ENCODE peak calls at places on chromosomes 7 and 10, in six cellular contexts. J is GM12865; K is stimulated activated CD4-positive, alpha-beta T cell treated with anti-CD3 and anti-CD28 coated beads, Interleukin-1b, Interleukin-23, amount 100 ng/mL, for 1 hour; H is posterior cingulate gyrus; T is stimulated activated CD8-positive, alpha-beta memory T cell treated with anti-CD3 and anti-CD28 coated beads, Interleukin-4, amount 100 ng/mL, for 24 hours; P is KG1. G is an unnamed sample.

GRCh38 chr7:132049462-132050304 is 493.3 kb upstream of the PODXL start:
- DNase-seq in J (peak; percentile 32), K (no peak), H (no peak), T (peak; percentile 2), P (no peak), G (peak; percentile 28)

GRCh38 chr10:1229116-1229515 is 172.9 kb downstream of the WDR37 start:
- DNase-seq in J (no peak), K (no peak), H (peak; percentile 4), T (no peak), P (no peak), G (no peak)

GRCh38 chr10:122446668-122447410 is 7.6 kb upstream of the ARMS2 start:
- DNase-seq in J (no peak), K (no peak), H (no peak), T (no peak), P (no peak), G (no peak)

GRCh38 chr7:7180725-7181428 is 1.5 kb upstream of the C1GALT1 start:
- DNase-seq in J (no peak), K (no peak), H (no peak), T (no peak), P (no peak), G (no peak)

GRCh38 chr10:128062837-128063563 is 63.2 kb downstream of the MKI67 start:
- DNase-seq in J (peak; percentile 75), K (no peak), H (no peak), T (no peak), P (peak; percentile 38), G (peak; percentile 73)

GRCh38 chr10:4812952-4813351 is 13.1 kb upstream of the AKR1E2 start:
- DNase-seq in J (no peak), K (no peak), H (no peak), T (no peak), P (no peak), G (no peak)

GRCh38 chr10:125060486-125060850 is 99.9 kb downstream of the CTBP2 start:
- DNase-seq in J (no peak), K (no peak), H (peak; percentile 24), T (no peak), P (no peak), G (no peak)

GRCh38 chr10:131098416-131098952 is 213.0 kb downstream of the TCERG1L start:
- DNase-seq in J (no peak), K (no peak), H (no peak), T (no peak), P (no peak), G (no peak)

GRCh38 chr10:971150-971542 is 17.1 kb upstream of the GTPBP4 start:
- DNase-seq in J (no peak), K (no peak), H (no peak), T (no peak), P (no peak), G (no peak)

GRCh38 chr10:22479419-22479818 is 134.1 kb downstream of the SPAG6 start:
- DNase-seq in J (peak; percentile 44), K (no peak), H (peak; percentile 45), T (no peak), P (no peak), G (no peak)

GRCh38 chr7:110839866-110840265 is 251.1 kb upstream of the LRRN3 start:
- DNase-seq in J (no peak), K (no peak), H (no peak), T (no peak), P (no peak), G (no peak)

G was measured in OCI-LY7.